ENCODE peak calls at places on chromosomes 13 and 19, in ten cellular contexts. D is left ventricle myocardium inferior; M is aorta; N is neural progenitor cell; U is transverse colon; X is fibroblast of lung; P is testis; W is upper lobe of left lung; B is upper lobe of right lung; Y is naive thymus-derived CD4-positive, alpha-beta T cell. K is an unnamed sample.

GRCh38 chr13:84896128-84896527 is 903.1 kb downstream of the SLITRK6 start:
- DNase-seq in D (no peak), M (no peak), N (peak; percentile 52), U (peak; percentile 11), X (peak; percentile 80), P (peak; percentile 25), W (no peak), B (no peak), Y (peak; percentile 9), K (peak; percentile 17)

GRCh38 chr13:20814224-20814910 is 40.6 kb upstream of the EEF1AKMT1 start:
- DNase-seq in D (peak; percentile 81), M (peak; percentile 89), N (no peak), U (peak; percentile 60), X (peak; percentile 96), P (peak; percentile 43), W (peak; percentile 90), B (peak; percentile 87), Y (no peak), K (peak; percentile 68)

GRCh38 chr13:52345048-52345447 is 60.9 kb downstream of the THSD1 start:
- DNase-seq in D (no peak), M (no peak), N (no peak), U (no peak), X (peak; percentile 43), P (no peak), W (no peak), B (no peak), Y (no peak), K (no peak)

GRCh38 chr13:21684576-21684975 is 13.7 kb downstream of the FGF9 start:
- DNase-seq in D (no peak), M (no peak), N (no peak), U (no peak), X (peak; percentile 14), P (no peak), W (no peak), B (no peak), Y (no peak), K (no peak)

GRCh38 chr13:114054269-114054668 is 78.2 kb downstream of the RASA3 start:
- DNase-seq in D (no peak), M (no peak), N (no peak), U (no peak), X (no peak), P (no peak), W (no peak), B (no peak), Y (no peak), K (no peak)

GRCh38 chr19:47310819-47311218 is 1.2 kb downstream of the C5AR1 start:
- DNase-seq in D (peak; percentile 50), M (peak; percentile 74), N (no peak), U (no peak), X (peak; percentile 52), P (peak; percentile 28), W (peak; percentile 77), B (peak; percentile 79), Y (no peak), K (no peak)

GRCh38 chr19:3710265-3710812 is 2.2 kb downstream of the TJP3 start:
- DNase-seq in D (peak; percentile 68), M (peak; percentile 92), N (no peak), U (peak; percentile 97), X (peak; percentile 28), P (peak; percentile 61), W (peak; percentile 97), B (peak; percentile 95), Y (no peak), K (peak; percentile 96)

GRCh38 chr19:39676004-39676403 is 20.3 kb downstream of the LGALS16 start:
- DNase-seq in D (no peak), M (no peak), N (no peak), U (no peak), X (no peak), P (no peak), W (no peak), B (no peak), Y (no peak), K (no peak)

GRCh38 chr19:12789098-12789903 is 2.0 kb upstream of the JUNB start:
- DNase-seq in D (no peak), M (peak; percentile 73), N (peak; percentile 72), U (no peak), X (no peak), P (no peak), W (no peak), B (no peak), Y (no peak), K (peak; percentile 92)

GRCh38 chr13:112991611-112992010 is 22.6 kb downstream of the MCF2L start:
- DNase-seq in D (no peak), M (no peak), N (no peak), U (no peak), X (no peak), P (no peak), W (no peak), B (no peak), Y (no peak), K (no peak)

GRCh38 chr13:114025432-114026127 is 51.7 kb upstream of the C13orf46 start:
- DNase-seq in D (no peak), M (no peak), N (peak; percentile 38), U (peak; percentile 60), X (peak; percentile 88), P (peak; percentile 46), W (no peak), B (no peak), Y (no peak), K (peak; percentile 38)

GRCh38 chr13:107834717-107835116 is 380.6 kb downstream of the LIG4 start:
- DNase-seq in D (no peak), M (no peak), N (no peak), U (no peak), X (no peak), P (no peak), W (no peak), B (no peak), Y (no peak), K (no peak)

GRCh38 chr13:28658796-28659610 is at the start of gene POMP:
- DNase-seq in D (peak; percentile 95), M (peak; percentile 96), N (peak; percentile 89), U (peak; percentile 94), X (peak; percentile 94), P (peak; percentile 95), W (peak; percentile 93), B (peak; percentile 97), Y (peak; percentile 92), K (peak; percentile 95)

GRCh38 chr19:5533257-5533656 is 34.5 kb downstream of the TINCR start:
- DNase-seq in D (no peak), M (no peak), N (no peak), U (no peak), X (no peak), P (no peak), W (no peak), B (no peak), Y (no peak), K (no peak)

GRCh38 chr19:5534787-5535586 is 32.8 kb downstream of the TINCR start:
- DNase-seq in D (no peak), M (no peak), N (no peak), U (no peak), X (peak; percentile 17), P (peak; percentile 78), W (no peak), B (no peak), Y (no peak), K (no peak)

GRCh38 chr19:5539431-5539833 is 28.3 kb downstream of the TINCR start:
- DNase-seq in D (peak; percentile 38), M (no peak), N (peak; percentile 47), U (no peak), X (no peak), P (no peak), W (no peak), B (no peak), Y (no peak), K (no peak)

GRCh38 chr19:5537870-5538269 is 29.9 kb downstream of the TINCR start:
- DNase-seq in D (peak; percentile 22), M (no peak), N (no peak), U (no peak), X (no peak), P (no peak), W (no peak), B (no peak), Y (no peak), K (no peak)

GRCh38 chr19:5536337-5536894 is 31.3 kb downstream of the TINCR start:
- DNase-seq in D (peak; percentile 79), M (peak; percentile 61), N (peak; percentile 97), U (no peak), X (peak; percentile 5), P (peak; percentile 68), W (peak; percentile 41), B (peak; percentile 80), Y (no peak), K (peak; percentile 2)
- H3K4me3 ChIP-seq in D (peak overlapping the region; percentile 54), M (no peak overlapping the region), N (peak overlapping the region; percentile 30), U (no peak overlapping the region), X (no peak overlapping the region), P (peak overlapping the region; percentile 16), W (no peak overlapping the region), B (no peak overlapping the region), Y (no peak overlapping the region), K (no peak overlapping the region)

DNA sequence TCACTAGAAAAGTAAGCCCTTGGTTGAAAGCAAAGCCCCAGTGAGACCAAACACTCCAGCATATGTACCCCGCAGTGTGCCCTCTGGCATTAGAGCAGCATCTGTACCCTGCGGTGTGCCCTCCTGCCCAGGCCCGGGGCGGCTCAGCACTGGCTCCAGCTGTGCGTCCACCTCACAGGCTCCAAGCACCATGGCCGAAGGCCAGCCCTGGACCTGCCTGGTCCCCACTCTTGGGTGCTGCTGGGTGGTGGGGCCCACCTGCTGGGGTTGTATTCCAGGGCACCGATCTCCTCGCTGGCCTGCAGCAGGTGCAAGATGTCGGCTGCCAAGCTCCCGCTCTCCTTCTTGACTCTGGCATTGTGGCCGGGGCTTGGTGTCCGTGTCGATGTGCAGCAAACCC is 230.2 kb downstream of the TUBA3C start:
- DNase-seq in D (no peak), M (peak; percentile 25), N (no peak), U (no peak), X (no peak), P (no peak), W (no peak), B (peak; percentile 55), Y (no peak), K (no peak)
- H3K9me3 ChIP-seq in D (no peaks in the 10 kb centered on the region), M (no peaks in the 10 kb centered on the region), N (peaks cover 2% of the 10 kb centered on the region), U (no peaks in the 10 kb centered on the region), X (no peaks in the 10 kb centered on the region), P (no peaks in the 10 kb centered on the region), W (no peaks in the 10 kb centered on the region), B (no peaks in the 10 kb centered on the region), Y (no peaks in the 10 kb centered on the region), K (peaks cover 58% of the 10 kb centered on the region)

GRCh38 chr19:58549664-58550361 is 5.1 kb downstream of the CHMP2A start:
- DNase-seq in D (no peak), M (no peak), N (no peak), U (no peak), X (no peak), P (no peak), W (no peak), B (no peak), Y (no peak), K (no peak)
- H3K4me3 ChIP-seq in D (no peak overlapping the region), M (no peak overlapping the region), N (no peak overlapping the region), U (no peak overlapping the region), X (no peak overlapping the region), P (no peak overlapping the region), W (no peak overlapping the region), B (no peak overlapping the region), Y (no peak overlapping the region), K (no peak overlapping the region)

DNA sequence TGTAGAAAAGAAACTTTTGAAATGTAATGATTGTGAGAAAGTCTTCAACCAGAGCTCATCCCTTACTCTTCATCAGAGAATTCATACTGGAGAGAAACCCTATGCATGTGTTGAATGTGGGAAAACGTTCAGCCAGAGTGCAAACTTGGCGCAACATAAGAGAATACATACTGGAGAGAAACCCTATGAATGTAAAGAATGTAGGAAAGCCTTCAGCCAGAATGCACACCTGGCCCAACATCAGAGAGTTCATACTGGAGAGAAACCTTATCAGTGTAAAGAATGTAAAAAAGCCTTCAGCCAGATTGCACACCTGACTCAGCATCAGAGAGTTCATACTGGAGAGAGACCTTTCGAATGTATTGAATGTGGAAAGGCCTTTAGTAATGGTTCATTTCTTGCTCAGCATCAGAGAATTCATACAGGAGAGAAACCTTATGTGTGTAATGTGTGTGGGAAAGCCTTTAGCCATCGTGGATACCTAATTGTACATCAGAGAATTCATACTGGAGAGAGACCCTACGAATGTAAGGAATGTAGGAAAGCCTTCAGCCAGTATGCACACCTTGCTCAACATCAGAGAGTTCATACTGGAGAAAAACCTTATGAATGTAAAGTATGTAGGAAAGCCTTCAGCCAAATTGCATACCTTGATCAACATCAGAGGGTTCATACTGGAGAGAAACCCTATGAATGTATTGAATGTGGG is 19.3 kb downstream of the ZNF583 start:
- DNase-seq in D (no peak), M (no peak), N (no peak), U (no peak), X (peak; percentile 5), P (no peak), W (no peak), B (no peak), Y (no peak), K (no peak)
- H3K9me3 ChIP-seq in D (peaks cover 100% of the 10 kb centered on the region), M (peaks cover 15% of the 10 kb centered on the region), N (peaks cover 96% of the 10 kb centered on the region), U (peaks cover 95% of the 10 kb centered on the region), X (peaks cover 11% of the 10 kb centered on the region), P (peaks cover 10% of the 10 kb centered on the region), W (peaks cover 99% of the 10 kb centered on the region), B (peaks cover 99% of the 10 kb centered on the region), Y (peaks cover 67% of the 10 kb centered on the region), K (peaks cover 100% of the 10 kb centered on the region)

K was measured in mucosa of descending colon.